ENCODE peak calls at places on chromosomes 3 and 15, in six cellular contexts. U, P, K, E, Q and B are unnamed samples.

GRCh38 chr3:194275721-194276120 is 75.4 kb downstream of the CPN2 start:
- DNase-seq in K (no peak), U (no peak), E (no peak), Q (peak), P (no peak), B (peak)

GRCh38 chr15:47756872-47757271 is 39.6 kb downstream of the SEMA6D start:
- DNase-seq in P (peak), Q (no peak), K (no peak), U (peak), E (no peak), B (no peak)

GRCh38 chr15:82111918-82112317 is 66.1 kb upstream of the MEX3B start:
- DNase-seq in E (no peak), P (no peak), K (no peak), Q (no peak), U (no peak), B (no peak)

GRCh38 chr3:112634786-112635541 is 6.0 kb downstream of the CCDC80 start:
- DNase-seq in K (no peak), U (no peak), E (no peak), Q (no peak), P (no peak), B (no peak)

GRCh38 chr3:146162561-146162960 is 1.6 kb upstream of the PLOD2 start:
- DNase-seq in U (no peak), Q (no peak), P (no peak), E (no peak), K (no peak), B (peak)

GRCh38 chr3:13301295-13301987 is 118.7 kb downstream of the NUP210 start:
- DNase-seq in P (peak), Q (peak), E (no peak), K (no peak), U (no peak), B (no peak)

GRCh38 chr3:171878441-171879225 is 35.5 kb downstream of the TMEM212 start:
- DNase-seq in P (peak), E (no peak), U (no peak), Q (no peak), K (no peak), B (no peak)

GRCh38 chr3:152452318-152452717 is 183.6 kb downstream of the MBNL1 start:
- DNase-seq in Q (no peak), K (no peak), E (no peak), U (no peak), P (peak), B (no peak)

GRCh38 chr3:192772495-192772894 is 45.2 kb upstream of the FGF12 start:
- DNase-seq in Q (peak), U (no peak), E (peak), K (no peak), P (peak), B (no peak)

GRCh38 chr3:79167651-79168416 is 600.0 kb downstream of the ROBO1 start:
- DNase-seq in U (no peak), Q (no peak), E (no peak), P (peak), K (no peak), B (no peak)

GRCh38 chr3:163058190-163058854 is 1561.7 kb downstream of the OTOL1 start:
- DNase-seq in Q (no peak), U (peak), P (peak), K (no peak), E (no peak), B (no peak)

GRCh38 chr3:23288286-23288685 is 85.2 kb downstream of the UBE2E2 start:
- DNase-seq in P (no peak), U (no peak), E (no peak), Q (no peak), K (no peak), B (no peak)

GRCh38 chr3:184354121-184354728 is 7.2 kb downstream of the CLCN2 start:
- DNase-seq in K (no peak), U (peak), E (peak), P (no peak), Q (peak), B (no peak)

GRCh38 chr3:188196232-188196990 is 42.5 kb downstream of the LPP start:
- DNase-seq in Q (peak), P (peak), E (no peak), U (no peak), K (no peak), B (no peak)

GRCh38 chr3:50237754-50238548 is 1.9 kb downstream of the GNAI2 start:
- DNase-seq in Q (peak), U (peak), E (peak), P (peak), K (peak), B (peak)

GRCh38 chr3:187465503-187465902 is 97.3 kb downstream of the RTP4 start:
- DNase-seq in Q (peak), K (no peak), U (no peak), P (no peak), E (no peak), B (no peak)

GRCh38 chr3:7309707-7310106 is 448.8 kb downstream of the GRM7 start:
- DNase-seq in U (peak), Q (no peak), E (no peak), K (no peak), P (peak), B (peak)

GRCh38 chr3:147397911-147398809 is 8.2 kb downstream of the ZIC4 start:
- DNase-seq in P (no peak), U (no peak), E (no peak), K (no peak), Q (peak), B (no peak)

GRCh38 chr3:168341192-168341816 is 245.6 kb upstream of the GOLIM4 start:
- DNase-seq in U (no peak), K (no peak), P (peak), Q (no peak), E (no peak), B (no peak)

GRCh38 chr3:177098551-177098950 is 98.7 kb downstream of the TBL1XR1 start:
- DNase-seq in U (no peak), Q (no peak), P (no peak), E (no peak), K (no peak), B (no peak)

GRCh38 chr3:177609613-177610012 is 412.3 kb upstream of the TBL1XR1 start:
- DNase-seq in P (no peak), Q (no peak), U (no peak), K (no peak), E (no peak), B (no peak)

GRCh38 chr15:75366163-75366562 is 2.2 kb downstream of the MAN2C1 start:
- DNase-seq in K (no peak), P (no peak), U (no peak), Q (peak), E (no peak), B (no peak)